ENCODE peak calls at places on chromosomes 5 and 9, in eight cellular contexts. B, Q, K, X, H, J, F and L are unnamed samples. For H3K36me3 and H3K27me3, the result is how much of the 10 kb centered on the place peaks cover.

GRCh38 chr9:101311759-101312420 is 72.9 kb downstream of the BAAT start:
- DNase-seq in B (no peak), Q (peak), K (no peak), X (peak), H (no peak), J (peak), F (peak), L (peak)

GRCh38 chr5:119340597-119341218 is 15.1 kb upstream of the TNFAIP8 start:
- DNase-seq in B (peak), Q (peak), K (no peak), X (no peak), H (no peak), J (no peak), F (no peak), L (peak)

GRCh38 chr9:108478431-108478837 is 377.4 kb downstream of the ACTL7B start:
- DNase-seq in B (no peak), Q (no peak), K (no peak), X (no peak), H (no peak), J (peak), F (peak), L (no peak)

GRCh38 chr5:125120012-125120411 is 373.6 kb upstream of the ZNF608 start:
- DNase-seq in B (no peak), Q (no peak), K (no peak), X (no peak), H (no peak), J (no peak), F (no peak), L (no peak)

GRCh38 chr5:133581918-133582317 is 30.4 kb downstream of the FSTL4 start:
- DNase-seq in B (no peak), Q (no peak), K (no peak), X (no peak), H (no peak), J (no peak), F (no peak), L (no peak)

GRCh38 chr5:132746592-132747063 is 598 bp upstream of the CCNI2 start:
- DNase-seq in B (no peak), Q (no peak), K (peak), X (no peak), H (peak), J (peak), F (no peak), L (no peak)

GRCh38 chr9:129746092-129746760 is 6.6 kb downstream of the PTGES start:
- DNase-seq in B (no peak), Q (no peak), K (no peak), X (no peak), H (no peak), J (peak), F (peak), L (no peak)

GRCh38 chr5:1480217-1480616 is 35.0 kb upstream of the SLC6A3 start:
- DNase-seq in B (no peak), Q (no peak), K (no peak), X (no peak), H (no peak), J (no peak), F (no peak), L (peak)

GRCh38 chr9:2066312-2067273 is 51.4 kb downstream of the SMARCA2 start:
- DNase-seq in B (no peak), Q (no peak), K (peak), X (no peak), H (no peak), J (peak), F (peak), L (peak)

GRCh38 chr9:113635586-113635985 is 172.1 kb downstream of the RGS3 start:
- DNase-seq in B (no peak), Q (no peak), K (no peak), X (no peak), H (no peak), J (no peak), F (no peak), L (no peak)

GRCh38 chr5:10761842-10762165 is 770 bp upstream of the DAP start:
- DNase-seq in B (no peak), Q (no peak), K (no peak), X (no peak), H (peak), J (peak), F (no peak), L (no peak)

GRCh38 chr5:10759111-10759510 is 1.9 kb downstream of the DAP start:
- DNase-seq in B (no peak), Q (no peak), K (no peak), X (no peak), H (no peak), J (no peak), F (no peak), L (no peak)

GRCh38 chr5:10762178-10762775 is 1.2 kb upstream of the DAP start:
- DNase-seq in B (no peak), Q (no peak), K (peak), X (peak), H (peak), J (no peak), F (no peak), L (peak)

GRCh38 chr5:10760976-10761841 is at the start of gene DAP:
- DNase-seq in B (peak), Q (peak), K (peak), X (peak), H (peak), J (peak), F (peak), L (peak)

GRCh38 chr5:10760033-10760975 is 730 bp downstream of the DAP start:
- DNase-seq in B (no peak), Q (peak), K (peak), X (peak), H (peak), J (peak), F (peak), L (no peak)
- H3K27ac ChIP-seq in B (peak), Q (peak), K (peak), X (peak), H (peak), J (peak), F (peak), L (peak)

DNA sequence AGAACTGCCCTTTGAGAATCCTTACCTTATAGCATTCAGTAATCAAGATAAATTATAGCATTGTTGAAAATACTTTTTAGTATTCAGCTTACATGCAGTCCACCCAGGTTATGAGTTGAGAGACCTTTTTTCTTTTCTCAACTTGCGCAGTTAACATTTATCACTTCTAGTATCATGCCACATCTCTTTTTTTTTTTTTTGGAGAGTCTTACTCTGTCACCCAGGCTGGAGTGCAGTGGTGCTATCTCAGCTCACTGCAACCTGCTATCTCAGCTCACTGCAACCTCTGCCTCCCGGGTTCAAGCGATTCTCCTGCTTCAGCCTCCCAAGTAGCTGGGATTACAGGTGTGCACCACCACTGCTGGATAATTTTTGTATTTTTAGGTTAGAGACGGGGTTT is 29.0 kb downstream of the LRRC70 start:
- DNase-seq in B (no peak), Q (no peak), K (no peak), X (no peak), H (no peak), J (no peak), F (no peak), L (no peak)
- H3K36me3 ChIP-seq in B (under half), Q (under half), K (under half), X (under half), H (under half), J (under half), F (under half), L (under half)

GRCh38 chr5:44260793-44261192 is 128.4 kb downstream of the FGF10 start:
- DNase-seq in B (no peak), Q (no peak), K (no peak), X (no peak), H (no peak), J (no peak), F (no peak), L (no peak)
- H3K27me3 ChIP-seq in B (under half), Q (under half), K (under half), X (under half), H (under half), J (under half), F (under half), L (under half)

GRCh38 chr5:64165500-64166200 is at the start of gene RNF180:
- DNase-seq in B (no peak), Q (peak), K (peak), X (peak), H (peak), J (peak), F (peak), L (no peak)

GRCh38 chr5:64164166-64164565 is 1.5 kb upstream of the RNF180 start:
- DNase-seq in B (no peak), Q (no peak), K (no peak), X (no peak), H (no peak), J (no peak), F (no peak), L (no peak)

GRCh38 chr5:64163746-64164145 is 1.9 kb upstream of the RNF180 start:
- DNase-seq in B (no peak), Q (no peak), K (no peak), X (no peak), H (no peak), J (no peak), F (no peak), L (no peak)

GRCh38 chr5:64165160-64165499 is 513 bp upstream of the RNF180 start:
- DNase-seq in B (no peak), Q (no peak), K (peak), X (no peak), H (no peak), J (no peak), F (peak), L (no peak)

GRCh38 chr5:64166201-64166959 is 737 bp downstream of the RNF180 start:
- DNase-seq in B (no peak), Q (no peak), K (peak), X (peak), H (peak), J (no peak), F (peak), L (no peak)
- H3K27ac ChIP-seq in B (no peak), Q (no peak), K (peak), X (no peak), H (peak), J (no peak), F (no peak), L (no peak)

DNA sequence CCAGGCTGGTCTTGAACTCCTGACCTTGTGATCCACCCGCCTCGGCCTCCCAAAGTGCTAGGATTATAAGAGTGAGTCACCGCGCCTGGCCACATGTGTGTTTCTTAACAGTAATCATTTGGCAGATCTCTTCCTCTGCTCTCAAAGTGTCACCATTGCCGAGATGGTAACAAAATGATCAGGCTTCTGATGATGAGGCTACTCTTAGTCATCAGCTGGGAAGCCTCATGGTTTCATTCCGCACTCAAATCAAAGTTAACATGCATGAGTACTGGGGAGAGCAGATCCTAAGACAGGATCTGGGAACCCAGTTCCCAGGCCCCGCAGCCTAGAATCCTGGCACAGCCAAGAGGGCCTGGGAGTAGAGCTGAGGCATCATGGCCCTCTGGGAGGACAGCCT is 27.4 kb downstream of the BARHL1 start:
- DNase-seq in B (no peak), Q (no peak), K (no peak), X (no peak), H (no peak), J (peak), F (peak), L (no peak)
- H3K36me3 ChIP-seq in B (under half), Q (under half), K (under half), X (under half), H (under half), J (under half), F (under half), L (under half)

GRCh38 chr9:36760667-36761066 is 188.0 kb downstream of the MELK start:
- DNase-seq in B (no peak), Q (no peak), K (no peak), X (no peak), H (no peak), J (no peak), F (no peak), L (no peak)
- H3K27me3 ChIP-seq in B (under half), Q (under half), K (under half), X (under half), H (under half), J (under half), F (under half), L (under half)

GRCh38 chr9:34262971-34263370 is 66.1 kb downstream of the KIF24 start:
- DNase-seq in B (no peak), Q (no peak), K (no peak), X (no peak), H (no peak), J (no peak), F (no peak), L (no peak)
- H3K27ac ChIP-seq in B (no peak), Q (no peak), K (no peak), X (no peak), H (no peak), J (no peak), F (no peak), L (no peak)

GRCh38 chr9:111910428-111910827 is 13.8 kb downstream of the UGCG start:
- DNase-seq in B (no peak), Q (no peak), K (no peak), X (no peak), H (no peak), J (no peak), F (no peak), L (no peak)
- H3K36me3 ChIP-seq in B (under half), Q (under half), K (under half), X (under half), H (under half), J (under half), F (under half), L (under half)

DNA sequence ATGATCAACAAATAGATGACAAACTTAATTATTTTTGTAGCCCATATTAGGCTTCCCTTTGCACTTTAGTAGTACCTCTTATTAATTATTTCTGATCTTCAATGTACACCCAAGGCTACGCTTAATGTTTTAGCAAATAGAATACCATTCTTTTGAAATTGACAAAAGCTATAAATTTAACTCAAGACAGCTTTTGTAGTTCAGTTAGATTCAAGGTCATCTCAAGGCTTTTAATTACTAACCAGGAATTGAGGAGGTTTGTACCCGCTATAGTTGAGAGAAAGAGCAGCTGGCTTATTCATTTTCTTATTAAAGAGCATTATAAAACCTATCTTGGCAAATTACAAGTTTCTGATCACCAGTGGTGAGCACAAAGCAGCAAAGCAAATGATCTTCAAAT is 15.1 kb downstream of the NR6A1 start:
- DNase-seq in B (no peak), Q (no peak), K (no peak), X (no peak), H (no peak), J (no peak), F (no peak), L (no peak)
- H3K27me3 ChIP-seq in B (under half), Q (under half), K (under half), X (under half), H (under half), J (under half), F (under half), L (under half)